ENCODE peak calls at places on chromosomes 5 and 9, in eight cellular contexts. W is activated naive CD4-positive, alpha-beta T cell; A is stimulated activated CD8-positive, alpha-beta memory T cell treated with anti-CD3 and anti-CD28 coated beads, Interleukin-15, amount 100 ng/mL, for 4 hours; H is iris pigment epithelial cell; O is HEK293T; I is upper lobe of left lung; M is T-helper 2 cell; B is chondrocyte. P is an unnamed sample.

GRCh38 chr9:107755267-107755666 is 265.7 kb upstream of the KLF4 start:
- DNase-seq in M (no peak), H (peak), W (no peak), A (no peak), I (no peak), B (no peak), O (no peak), P (no peak)

GRCh38 chr5:151676719-151677118 is 10.0 kb downstream of the SPARC start:
- DNase-seq in O (no peak), B (no peak), I (no peak), M (no peak), H (peak), A (no peak), W (no peak), P (no peak)

GRCh38 chr5:69237877-69238276 is 3.2 kb downstream of the CDK7 start:
- DNase-seq in H (peak), W (no peak), B (no peak), M (no peak), A (no peak), I (no peak), O (no peak), P (no peak)

GRCh38 chr5:9342161-9342787 is 203.6 kb downstream of the SEMA5A start:
- DNase-seq in O (no peak), M (no peak), B (no peak), A (no peak), H (no peak), W (no peak), I (no peak), P (no peak)

GRCh38 chr9:4855861-4856260 is 63.1 kb downstream of the RCL1 start:
- DNase-seq in O (no peak), W (no peak), I (no peak), M (no peak), A (no peak), H (peak), B (no peak), P (no peak)

GRCh38 chr9:70478963-70479641 is 64.6 kb upstream of the KLF9 start:
- DNase-seq in A (no peak), H (peak), O (no peak), W (no peak), B (no peak), I (no peak), M (no peak), P (no peak)

GRCh38 chr5:135439426-135440205 is 7.5 kb downstream of the DCANP1 start:
- DNase-seq in M (no peak), I (no peak), B (no peak), A (no peak), H (no peak), O (no peak), W (no peak), P (no peak)

GRCh38 chr9:4517274-4517673 is 27.0 kb downstream of the SLC1A1 start:
- DNase-seq in M (no peak), O (no peak), I (no peak), A (no peak), B (no peak), W (no peak), H (peak), P (no peak)

GRCh38 chr9:127428348-127428747 is 4.2 kb downstream of the ZNF79 start:
- DNase-seq in M (no peak), O (no peak), I (no peak), W (no peak), A (no peak), B (no peak), H (no peak), P (no peak)

GRCh38 chr9:120486347-120486746 is 93.6 kb downstream of the CDK5RAP2 start:
- DNase-seq in M (no peak), B (no peak), I (no peak), O (no peak), A (no peak), W (no peak), H (no peak), P (no peak)

GRCh38 chr9:21974230-21974541 is 20.0 kb downstream of the CDKN2A start:
- DNase-seq in O (no peak), B (no peak), H (no peak), A (no peak), W (no peak), M (no peak), I (no peak), P (no peak)

GRCh38 chr5:132050661-132051371 is 9.6 kb upstream of the IL3 start:
- DNase-seq in H (no peak), I (no peak), B (peak), A (no peak), W (no peak), O (no peak), M (no peak), P (no peak)

GRCh38 chr5:179805529-179806249 is 977 bp downstream of the MGAT4B start:
- DNase-seq in I (peak), H (peak), O (peak), A (no peak), M (no peak), W (no peak), B (no peak), P (no peak)

GRCh38 chr9:87276851-87277251 is 220.8 kb upstream of the DAPK1 start:
- DNase-seq in O (no peak), M (no peak), A (no peak), B (no peak), I (no peak), W (no peak), H (peak), P (no peak)

GRCh38 chr5:170660531-170660930 is 123.0 kb upstream of the GABRP start:
- DNase-seq in W (no peak), I (no peak), B (no peak), H (no peak), O (no peak), M (no peak), A (no peak), P (no peak)